ENCODE peak calls at places on chromosomes 3 and 15, in seven cellular contexts. One of them, this sample, is unnamed.

GRCh38 chr15:63322541-63322940 is 45.1 kb downstream of the APH1B start:
- DNase-seq in trophoblast cell: no peak
- DNase-seq in mesenchymal stem cell: peak
- DNase-seq in H1: no peak
- DNase-seq in IMR-90: peak
- DNase-seq in H9: no peak
- DNase-seq in mesendoderm: no peak
- DNase-seq in this sample: no peak

GRCh38 chr15:44137750-44138149 is 57.3 kb downstream of the FRMD5 start:
- DNase-seq in IMR-90: peak
- DNase-seq in mesendoderm: no peak
- DNase-seq in mesenchymal stem cell: no peak
- DNase-seq in H9: no peak
- DNase-seq in H1: no peak
- DNase-seq in trophoblast cell: no peak
- DNase-seq in this sample: no peak

GRCh38 chr3:98596902-98597500 is 3.6 kb upstream of the CPOX start:
- DNase-seq in mesendoderm: no peak
- DNase-seq in trophoblast cell: peak
- DNase-seq in H1: no peak
- DNase-seq in IMR-90: peak
- DNase-seq in H9: no peak
- DNase-seq in mesenchymal stem cell: peak
- DNase-seq in this sample: no peak

GRCh38 chr15:52080993-52081392 is 31.6 kb downstream of the BCL2L10 start:
- DNase-seq in IMR-90: no peak
- DNase-seq in H9: no peak
- DNase-seq in mesendoderm: no peak
- DNase-seq in H1: no peak
- DNase-seq in mesenchymal stem cell: no peak
- DNase-seq in trophoblast cell: no peak
- DNase-seq in this sample: no peak

GRCh38 chr3:182925944-182926337 is 54.4 kb downstream of the DCUN1D1 start:
- DNase-seq in trophoblast cell: no peak
- DNase-seq in H1: no peak
- DNase-seq in H9: no peak
- DNase-seq in mesendoderm: no peak
- DNase-seq in IMR-90: no peak
- DNase-seq in mesenchymal stem cell: no peak
- DNase-seq in this sample: no peak

GRCh38 chr15:86799226-86799625 is 719.6 kb downstream of the AGBL1 start:
- DNase-seq in mesenchymal stem cell: no peak
- DNase-seq in trophoblast cell: no peak
- DNase-seq in mesendoderm: no peak
- DNase-seq in H1: no peak
- DNase-seq in IMR-90: no peak
- DNase-seq in H9: no peak
- DNase-seq in this sample: no peak

GRCh38 chr3:191528589-191528988 is 67.6 kb downstream of the PYDC2 start:
- DNase-seq in H1: no peak
- DNase-seq in IMR-90: no peak
- DNase-seq in trophoblast cell: no peak
- DNase-seq in mesendoderm: no peak
- DNase-seq in H9: no peak
- DNase-seq in mesenchymal stem cell: no peak
- DNase-seq in this sample: no peak

GRCh38 chr15:67550522-67550921 is 8.0 kb downstream of the MAP2K5 start:
- DNase-seq in IMR-90: peak
- DNase-seq in H9: no peak
- DNase-seq in mesendoderm: peak
- DNase-seq in trophoblast cell: peak
- DNase-seq in H1: no peak
- DNase-seq in mesenchymal stem cell: peak
- DNase-seq in this sample: no peak

GRCh38 chr3:16060945-16061344 is 113.5 kb upstream of the GALNT15 start:
- DNase-seq in mesendoderm: peak
- DNase-seq in IMR-90: peak
- DNase-seq in trophoblast cell: no peak
- DNase-seq in mesenchymal stem cell: peak
- DNase-seq in H1: no peak
- DNase-seq in H9: no peak
- DNase-seq in this sample: no peak

GRCh38 chr15:80403712-80404056 is 498 bp upstream of the ARNT2 start:
- DNase-seq in H9: peak
- DNase-seq in mesenchymal stem cell: no peak
- DNase-seq in H1: peak
- DNase-seq in trophoblast cell: no peak
- DNase-seq in mesendoderm: peak
- DNase-seq in IMR-90: no peak
- DNase-seq in this sample: peak

GRCh38 chr3:177917234-177917861 is 618.9 kb upstream of the KCNMB2 start:
- DNase-seq in H9: no peak
- DNase-seq in H1: no peak
- DNase-seq in IMR-90: no peak
- DNase-seq in trophoblast cell: no peak
- DNase-seq in mesendoderm: no peak
- DNase-seq in mesenchymal stem cell: no peak
- DNase-seq in this sample: no peak

GRCh38 chr15:44719293-44719999 is 8.1 kb downstream of the B2M start:
- DNase-seq in mesendoderm: no peak
- DNase-seq in trophoblast cell: peak
- DNase-seq in mesenchymal stem cell: peak
- DNase-seq in IMR-90: peak
- DNase-seq in H1: no peak
- DNase-seq in H9: no peak
- DNase-seq in this sample: no peak

GRCh38 chr3:113637756-113638155 is 58.7 kb downstream of the USF3 start:
- DNase-seq in mesenchymal stem cell: no peak
- DNase-seq in IMR-90: no peak
- DNase-seq in H1: no peak
- DNase-seq in trophoblast cell: no peak
- DNase-seq in mesendoderm: no peak
- DNase-seq in H9: no peak
- DNase-seq in this sample: no peak

GRCh38 chr3:45064512-45065372 is 38.6 kb downstream of the CLEC3B start:
- DNase-seq in IMR-90: peak
- DNase-seq in trophoblast cell: peak
- DNase-seq in mesenchymal stem cell: peak
- DNase-seq in H1: no peak
- DNase-seq in mesendoderm: no peak
- DNase-seq in H9: no peak
- DNase-seq in this sample: no peak

GRCh38 chr15:79035814-79036213 is 54.8 kb downstream of the RASGRF1 start:
- DNase-seq in mesenchymal stem cell: no peak
- DNase-seq in IMR-90: no peak
- DNase-seq in H9: peak
- DNase-seq in H1: no peak
- DNase-seq in trophoblast cell: no peak
- DNase-seq in mesendoderm: no peak
- DNase-seq in this sample: no peak

GRCh38 chr3:150365132-150365604 is 42.9 kb upstream of the TSC22D2 start:
- DNase-seq in H9: no peak
- DNase-seq in mesendoderm: no peak
- DNase-seq in IMR-90: peak
- DNase-seq in trophoblast cell: no peak
- DNase-seq in mesenchymal stem cell: peak
- DNase-seq in H1: no peak
- DNase-seq in this sample: no peak

GRCh38 chr3:132210476-132211346 is 106.5 kb upstream of the ACP3 start:
- DNase-seq in H1: peak
- DNase-seq in trophoblast cell: peak
- DNase-seq in IMR-90: no peak
- DNase-seq in mesenchymal stem cell: no peak
- DNase-seq in mesendoderm: peak
- DNase-seq in H9: peak
- DNase-seq in this sample: peak

GRCh38 chr3:154310840-154311239 is 13.4 kb downstream of the DHX36 start:
- DNase-seq in H1: no peak
- DNase-seq in H9: no peak
- DNase-seq in trophoblast cell: no peak
- DNase-seq in mesenchymal stem cell: peak
- DNase-seq in mesendoderm: no peak
- DNase-seq in IMR-90: peak
- DNase-seq in this sample: no peak

GRCh38 chr3:122105626-122106025 is 50.5 kb downstream of the CD86 start:
- DNase-seq in IMR-90: peak
- DNase-seq in mesenchymal stem cell: no peak
- DNase-seq in H1: no peak
- DNase-seq in H9: no peak
- DNase-seq in mesendoderm: no peak
- DNase-seq in trophoblast cell: no peak
- DNase-seq in this sample: no peak

GRCh38 chr3:115683773-115684172 is 60.5 kb downstream of the GAP43 start:
- DNase-seq in H1: no peak
- DNase-seq in mesendoderm: no peak
- DNase-seq in trophoblast cell: no peak
- DNase-seq in H9: no peak
- DNase-seq in mesenchymal stem cell: no peak
- DNase-seq in IMR-90: no peak
- DNase-seq in this sample: no peak

GRCh38 chr3:131018970-131019369 is 7.7 kb downstream of the ASTE1 start:
- DNase-seq in trophoblast cell: no peak
- DNase-seq in IMR-90: no peak
- DNase-seq in H1: no peak
- DNase-seq in mesenchymal stem cell: no peak
- DNase-seq in mesendoderm: no peak
- DNase-seq in H9: no peak
- DNase-seq in this sample: no peak

GRCh38 chr3:131704084-131704483 is 201.3 kb upstream of the MRPL3 start:
- DNase-seq in mesenchymal stem cell: no peak
- DNase-seq in mesendoderm: peak
- DNase-seq in H1: no peak
- DNase-seq in trophoblast cell: no peak
- DNase-seq in IMR-90: no peak
- DNase-seq in H9: no peak
- DNase-seq in this sample: no peak

GRCh38 chr3:141710888-141711616 is 27.0 kb upstream of the RNF7 start:
- DNase-seq in trophoblast cell: peak
- DNase-seq in mesenchymal stem cell: peak
- DNase-seq in IMR-90: peak
- DNase-seq in mesendoderm: no peak
- DNase-seq in H9: no peak
- DNase-seq in H1: no peak
- DNase-seq in this sample: no peak

GRCh38 chr3:42013652-42014442 is 51.9 kb upstream of the ULK4 start:
- DNase-seq in H1: peak
- DNase-seq in trophoblast cell: peak
- DNase-seq in H9: no peak
- DNase-seq in IMR-90: no peak
- DNase-seq in mesendoderm: no peak
- DNase-seq in mesenchymal stem cell: no peak
- DNase-seq in this sample: no peak

GRCh38 chr3:127702151-127702578 is 29.4 kb downstream of the ABTB1 start:
- DNase-seq in IMR-90: no peak
- DNase-seq in H1: no peak
- DNase-seq in H9: no peak
- DNase-seq in trophoblast cell: no peak
- DNase-seq in mesenchymal stem cell: no peak
- DNase-seq in mesendoderm: no peak
- DNase-seq in this sample: no peak

GRCh38 chr15:92109485-92109884 is 256.0 kb downstream of the SLCO3A1 start:
- DNase-seq in mesenchymal stem cell: no peak
- DNase-seq in H9: no peak
- DNase-seq in mesendoderm: no peak
- DNase-seq in IMR-90: no peak
- DNase-seq in trophoblast cell: no peak
- DNase-seq in H1: no peak
- DNase-seq in this sample: no peak

GRCh38 chr3:101466465-101467309 is 46.3 kb downstream of the SENP7 start:
- DNase-seq in trophoblast cell: peak
- DNase-seq in H1: peak
- DNase-seq in H9: peak
- DNase-seq in mesenchymal stem cell: peak
- DNase-seq in mesendoderm: peak
- DNase-seq in IMR-90: peak
- DNase-seq in this sample: peak

GRCh38 chr15:69391046-69391757 is 22.9 kb upstream of the KIF23 start:
- DNase-seq in H9: no peak
- DNase-seq in mesenchymal stem cell: no peak
- DNase-seq in mesendoderm: no peak
- DNase-seq in H1: peak
- DNase-seq in IMR-90: no peak
- DNase-seq in trophoblast cell: peak
- DNase-seq in this sample: no peak
- H3K23ac ChIP-seq in H9: no peak
- H3K23ac ChIP-seq in mesenchymal stem cell: no peak
- H3K23ac ChIP-seq in mesendoderm: no peak
- H3K23ac ChIP-seq in H1: no peak
- H3K23ac ChIP-seq in IMR-90: no peak
- H3K23ac ChIP-seq in trophoblast cell: no peak
- H3K23ac ChIP-seq in this sample: no peak

DNA sequence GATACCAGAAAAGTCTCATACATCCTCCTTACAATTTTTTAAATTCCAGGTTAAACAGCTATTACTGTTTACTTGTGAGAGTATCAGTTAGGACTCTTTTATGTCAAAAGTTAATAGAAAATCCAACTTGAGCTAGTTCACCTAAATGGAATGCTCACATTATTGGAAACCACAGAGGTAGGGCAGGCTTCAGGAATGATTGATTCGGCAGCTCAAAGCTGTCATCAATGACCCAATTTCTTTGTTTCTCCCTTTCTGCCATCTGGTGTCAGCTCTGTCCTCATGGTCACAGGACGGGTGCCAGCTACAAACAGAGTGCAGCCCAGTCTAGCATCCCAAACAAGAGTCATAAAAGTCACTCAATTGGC is 32.2 kb downstream of the CFAP20DC start:
- DNase-seq in H1: no peak
- DNase-seq in mesenchymal stem cell: no peak
- DNase-seq in mesendoderm: no peak
- DNase-seq in H9: no peak
- DNase-seq in trophoblast cell: no peak
- DNase-seq in IMR-90: no peak
- DNase-seq in this sample: no peak
- H2BK120ac ChIP-seq in H1: no peak
- H2BK120ac ChIP-seq in mesenchymal stem cell: no peak
- H2BK120ac ChIP-seq in mesendoderm: no peak
- H2BK120ac ChIP-seq in H9: no peak
- H2BK120ac ChIP-seq in trophoblast cell: no peak
- H2BK120ac ChIP-seq in IMR-90: no peak
- H2BK120ac ChIP-seq in this sample: no peak

DNA sequence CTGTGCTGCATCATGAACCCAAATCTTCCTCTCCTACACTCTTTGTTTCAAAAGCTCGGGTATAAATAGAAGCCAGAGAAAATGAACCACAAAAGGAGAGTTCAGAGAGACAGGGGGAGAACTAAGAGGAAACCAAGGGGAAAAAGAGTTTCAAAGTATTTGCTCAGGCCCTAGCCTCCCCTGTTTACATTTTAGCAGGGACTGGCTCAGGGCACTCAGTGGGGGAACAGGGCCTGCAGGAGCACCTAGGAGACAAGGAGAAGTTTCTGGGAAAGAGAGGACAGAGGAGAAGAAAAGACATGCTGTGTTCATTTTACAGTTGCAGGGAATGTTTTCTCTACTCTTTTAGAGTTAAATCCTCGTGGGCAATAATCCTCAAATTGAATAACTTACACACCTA is 8.5 kb upstream of the IL17RD start:
- DNase-seq in mesendoderm: no peak
- DNase-seq in H1: no peak
- DNase-seq in IMR-90: no peak
- DNase-seq in trophoblast cell: no peak
- DNase-seq in mesenchymal stem cell: no peak
- DNase-seq in H9: no peak
- DNase-seq in this sample: no peak
- H3K23ac ChIP-seq in mesendoderm: no peak
- H3K23ac ChIP-seq in H1: no peak
- H3K23ac ChIP-seq in IMR-90: no peak
- H3K23ac ChIP-seq in trophoblast cell: no peak
- H3K23ac ChIP-seq in mesenchymal stem cell: no peak
- H3K23ac ChIP-seq in H9: no peak
- H3K23ac ChIP-seq in this sample: no peak

GRCh38 chr3:161266731-161267150 is 45.6 kb downstream of the NMD3 start:
- DNase-seq in H9: no peak
- DNase-seq in IMR-90: peak
- DNase-seq in trophoblast cell: no peak
- DNase-seq in mesendoderm: no peak
- DNase-seq in mesenchymal stem cell: peak
- DNase-seq in H1: no peak
- DNase-seq in this sample: no peak
- H2BK120ac ChIP-seq in H9: no peak
- H2BK120ac ChIP-seq in IMR-90: no peak
- H2BK120ac ChIP-seq in trophoblast cell: no peak
- H2BK120ac ChIP-seq in mesendoderm: no peak
- H2BK120ac ChIP-seq in mesenchymal stem cell: no peak
- H2BK120ac ChIP-seq in H1: no peak
- H2BK120ac ChIP-seq in this sample: no peak